ENCODE peak calls at places on chromosome 7, in eight cellular contexts. L is thoracic aorta, U is Panc1, A is HL-60, V is ovary, H is brain microvascular endothelial cell, D is astrocyte, J is mammary epithelial cell. E is an unnamed sample.

GRCh38 chr7:34162017-34162565 is 256.8 kb downstream of the BMPER start:
- DNase-seq in L (no peak), U (no peak), A (no peak), V (no peak), H (no peak), D (peak; percentile 40), J (no peak), E (no peak)

GRCh38 chr7:70856889-70857511 is 274.9 kb upstream of the GALNT17 start:
- DNase-seq in L (no peak), U (peak; percentile 48), A (peak; percentile 51), V (peak; percentile 85), H (peak; percentile 69), D (peak; percentile 7), J (peak; percentile 82), E (peak; percentile 24)

GRCh38 chr7:76057103-76057812 is 9.4 kb downstream of the MDH2 start:
- DNase-seq in L (no peak), U (no peak), A (no peak), V (no peak), H (no peak), D (no peak), J (no peak), E (no peak)

GRCh38 chr7:55415173-55415778 is 50.1 kb downstream of the LANCL2 start:
- DNase-seq in L (peak; percentile 46), U (peak; percentile 65), A (peak; percentile 75), V (peak; percentile 76), H (peak; percentile 71), D (peak; percentile 38), J (peak; percentile 57), E (peak; percentile 26)

GRCh38 chr7:22137466-22137865 is 191.8 kb upstream of the CDCA7L start:
- DNase-seq in L (no peak), U (no peak), A (no peak), V (no peak), H (peak; percentile 73), D (peak; percentile 72), J (no peak), E (no peak)

GRCh38 chr7:73899731-73900142 is 38.8 kb downstream of the TMEM270 start:
- DNase-seq in L (peak; percentile 81), U (no peak), A (no peak), V (no peak), H (peak; percentile 27), D (peak; percentile 82), J (no peak), E (no peak)

GRCh38 chr7:73659983-73660382 is 7.6 kb upstream of the VPS37D start:
- DNase-seq in L (no peak), U (no peak), A (no peak), V (no peak), H (no peak), D (no peak), J (no peak), E (no peak)

GRCh38 chr7:155071916-155072315 is 1.8 kb downstream of the HTR5A start:
- DNase-seq in L (no peak), U (no peak), A (no peak), V (no peak), H (no peak), D (no peak), J (no peak), E (no peak)

GRCh38 chr7:106177295-106177690 is 65.2 kb upstream of the SYPL1 start:
- DNase-seq in L (no peak), U (no peak), A (no peak), V (no peak), H (no peak), D (no peak), J (no peak), E (no peak)

GRCh38 chr7:106175507-106175906 is 63.4 kb upstream of the SYPL1 start:
- DNase-seq in L (no peak), U (no peak), A (no peak), V (no peak), H (no peak), D (no peak), J (no peak), E (no peak)

GRCh38 chr7:106177738-106178592 is 65.9 kb upstream of the SYPL1 start:
- DNase-seq in L (no peak), U (no peak), A (no peak), V (no peak), H (no peak), D (no peak), J (no peak), E (no peak)

GRCh38 chr7:106178593-106179134 is 66.6 kb upstream of the SYPL1 start:
- DNase-seq in L (no peak), U (no peak), A (no peak), V (no peak), H (peak; percentile 39), D (peak; percentile 36), J (peak; percentile 55), E (no peak)

DNA sequence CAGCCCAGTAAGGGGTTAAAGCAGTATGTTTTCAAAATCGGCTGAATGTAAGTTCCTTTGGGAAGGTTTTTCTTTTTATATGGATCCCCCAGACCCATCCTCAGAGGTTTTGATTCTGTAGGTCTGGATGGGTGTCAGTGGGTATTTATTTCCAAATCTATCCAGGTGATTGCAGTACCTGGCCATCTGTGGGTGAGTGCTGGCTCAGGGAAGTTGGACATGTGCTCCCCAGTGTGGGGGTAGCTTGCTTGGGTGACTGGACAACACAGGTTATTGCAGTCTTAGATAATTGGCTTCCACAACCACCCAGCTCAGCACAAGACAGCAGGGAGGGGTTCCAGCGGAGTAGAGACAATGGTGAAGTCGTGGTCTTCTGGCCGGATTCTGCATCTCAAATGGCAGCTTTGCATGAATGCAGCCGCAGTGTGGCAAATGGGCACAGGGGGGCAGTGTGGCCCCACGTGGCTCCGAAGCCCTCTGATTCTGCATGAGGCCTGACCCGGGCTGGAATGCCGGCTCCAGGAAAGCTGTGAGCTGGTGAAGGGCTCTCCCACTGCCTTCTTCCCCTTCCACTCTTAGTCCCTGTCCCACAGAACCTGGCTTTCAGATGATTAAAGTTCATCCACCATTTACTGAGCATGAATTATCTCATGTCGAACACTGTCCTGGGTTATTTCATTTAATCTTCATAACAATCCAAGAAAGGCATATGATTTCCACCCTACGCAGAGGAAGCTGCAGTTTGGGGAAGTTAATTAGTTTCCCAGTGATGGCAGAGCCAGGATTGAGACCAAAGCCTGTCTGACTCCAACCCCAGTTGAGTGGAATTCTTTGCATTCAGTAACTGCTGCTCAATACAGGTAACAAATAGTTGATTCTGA is 64.5 kb upstream of the SYPL1 start:
- DNase-seq in L (peak; percentile 38), U (peak; percentile 73), A (peak; percentile 58), V (peak; percentile 83), H (peak; percentile 79), D (peak; percentile 25), J (peak; percentile 52), E (no peak)
- H3K27ac ChIP-seq in L (no peak overlapping the region), U (no peak overlapping the region), A (no peak overlapping the region), V (no peak overlapping the region), H (no peak overlapping the region), D (no peak overlapping the region), J (no peak overlapping the region), E (no peak overlapping the region)

GRCh38 chr7:130996205-130996840 is 262.3 kb upstream of the KLF14 start:
- DNase-seq in L (no peak), U (no peak), A (no peak), V (no peak), H (no peak), D (no peak), J (no peak), E (no peak)

GRCh38 chr7:130994378-130995115 is 260.5 kb upstream of the KLF14 start:
- DNase-seq in L (no peak), U (no peak), A (no peak), V (peak; percentile 69), H (no peak), D (peak; percentile 47), J (peak; percentile 77), E (no peak)

GRCh38 chr7:130998993-130999602 is 265.1 kb upstream of the KLF14 start:
- DNase-seq in L (no peak), U (no peak), A (no peak), V (no peak), H (no peak), D (peak; percentile 68), J (peak; percentile 96), E (peak; percentile 77)

GRCh38 chr7:130995252-130996081 is 261.5 kb upstream of the KLF14 start:
- DNase-seq in L (no peak), U (no peak), A (no peak), V (no peak), H (no peak), D (no peak), J (peak; percentile 93), E (peak; percentile 69)

GRCh38 chr7:130996841-130997231 is 262.8 kb upstream of the KLF14 start:
- DNase-seq in L (no peak), U (peak; percentile 48), A (no peak), V (no peak), H (peak; percentile 34), D (peak; percentile 49), J (peak; percentile 85), E (peak; percentile 56)
- H3K27ac ChIP-seq in L (peak overlapping the region; percentile 22), U (peak overlapping the region; percentile 78), A (no peak overlapping the region), V (peak overlapping the region; percentile 1), H (peak overlapping the region; percentile 41), D (no peak overlapping the region), J (peak overlapping the region; percentile 97), E (peak overlapping the region; percentile 82)

DNA sequence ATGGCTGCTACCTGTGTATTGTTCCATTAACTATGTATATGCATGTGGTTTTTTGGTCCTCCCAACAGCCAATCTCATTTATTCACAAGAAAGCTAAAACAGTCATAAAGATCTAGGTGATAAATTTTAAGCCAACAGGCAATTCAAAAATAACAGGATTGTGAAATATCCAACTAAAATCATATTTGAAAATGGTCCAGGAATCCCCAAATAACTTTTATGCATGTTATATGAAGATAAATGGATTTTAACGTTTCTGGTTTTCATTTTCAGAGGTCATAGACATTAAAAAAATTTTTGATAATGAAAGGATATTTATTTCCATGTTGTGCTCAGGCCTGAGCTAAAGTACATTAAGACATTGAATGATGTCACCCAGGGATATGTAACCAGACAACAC is 96.8 kb upstream of the JAZF1 start:
- DNase-seq in L (no peak), U (no peak), A (no peak), V (no peak), H (no peak), D (no peak), J (no peak), E (no peak)
- H3K27ac ChIP-seq in L (no peak overlapping the region), U (no peak overlapping the region), A (no peak overlapping the region), V (no peak overlapping the region), H (no peak overlapping the region), D (no peak overlapping the region), J (no peak overlapping the region), E (no peak overlapping the region)

DNA sequence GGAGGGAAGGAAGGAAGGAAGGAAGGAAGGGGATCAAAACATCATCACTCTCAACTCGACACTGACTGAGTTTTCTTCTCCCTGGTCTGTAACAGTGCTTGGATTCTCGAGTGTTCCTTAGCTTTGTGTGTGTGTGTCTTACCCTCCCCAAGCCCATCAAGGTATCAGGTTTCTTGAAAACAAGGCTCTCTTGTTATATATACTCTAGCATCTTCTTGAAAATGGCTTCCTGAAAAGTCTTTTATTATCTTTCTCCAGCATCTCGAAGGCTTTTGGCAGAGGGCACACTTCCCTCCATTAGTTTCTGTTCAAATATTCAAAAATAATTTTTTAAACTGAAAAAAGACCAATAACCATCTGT is 13.4 kb downstream of the SERPINE1 start:
- DNase-seq in L (no peak), U (no peak), A (no peak), V (no peak), H (peak; percentile 51), D (no peak), J (peak; percentile 47), E (no peak)
- H3K27ac ChIP-seq in L (no peak overlapping the region), U (peak overlapping the region; percentile 67), A (no peak overlapping the region), V (no peak overlapping the region), H (no peak overlapping the region), D (no peak overlapping the region), J (peak overlapping the region; percentile 64), E (peak overlapping the region; percentile 92)

DNA sequence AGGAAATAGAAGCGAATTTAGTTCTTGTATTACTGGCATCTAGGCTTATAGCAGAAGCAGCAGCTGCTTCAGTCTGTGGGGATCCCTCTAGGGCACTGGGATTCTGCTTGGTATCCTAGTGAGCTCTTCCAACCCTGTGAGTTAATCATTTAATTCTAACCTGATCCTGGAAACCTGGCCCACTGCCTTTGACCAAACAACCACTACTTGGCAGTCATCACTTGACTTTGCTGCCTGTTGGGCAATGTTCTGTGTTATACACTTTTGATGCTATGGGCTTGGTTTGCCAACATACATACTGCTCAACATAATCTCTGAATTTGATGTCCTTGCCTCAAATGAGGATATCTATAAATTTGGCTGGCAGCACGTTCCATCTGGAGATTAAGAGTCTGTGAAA is 813.4 kb downstream of the ANKRD7 start:
- DNase-seq in L (no peak), U (no peak), A (no peak), V (no peak), H (no peak), D (no peak), J (no peak), E (no peak)
- H3K27ac ChIP-seq in L (no peak overlapping the region), U (no peak overlapping the region), A (no peak overlapping the region), V (no peak overlapping the region), H (no peak overlapping the region), D (no peak overlapping the region), J (no peak overlapping the region), E (no peak overlapping the region)

E was measured in epithelial cell of prostate.